ENCODE peak calls at places on chromosomes 16 and 17, in four cellular contexts. L is endothelial cell of umbilical vein, Q is body of pancreas, H is progenitor cell of endocrine pancreas. A is an unnamed sample.

GRCh38 chr17:17106716-17107115 is 64.5 kb downstream of the MPRIP start:
- DNase-seq in H (no peak), Q (no peak), L (no peak), A (no peak)

GRCh38 chr16:81335669-81336068 is 20.9 kb downstream of the GAN start:
- DNase-seq in H (no peak), L (no peak), Q (no peak), A (no peak)

GRCh38 chr17:81253358-81254131 is 14.4 kb downstream of the NDUFAF8 start:
- DNase-seq in Q (peak; percentile 51), H (no peak), L (peak; percentile 43), A (no peak)

GRCh38 chr17:41600318-41600717 is 12.2 kb downstream of the KRT16 start:
- DNase-seq in Q (no peak), H (no peak), L (no peak), A (no peak)

GRCh38 chr16:52497067-52497816 is 49.7 kb downstream of the TOX3 start:
- DNase-seq in Q (no peak), L (no peak), H (no peak), A (no peak)

GRCh38 chr17:82105882-82106696 is 8.1 kb upstream of the FASN start:
- DNase-seq in L (no peak), Q (peak; percentile 71), H (peak; percentile 45), A (no peak)

GRCh38 chr17:67390646-67391480 is 13.8 kb downstream of the PITPNC1 start:
- DNase-seq in Q (peak; percentile 83), L (peak; percentile 93), H (no peak), A (no peak)

GRCh38 chr16:57593021-57593420 is 35.4 kb upstream of the ADGRG1 start:
- DNase-seq in H (no peak), L (no peak), Q (no peak), A (no peak)

GRCh38 chr16:54345231-54345630 is 58.6 kb upstream of the IRX3 start:
- DNase-seq in Q (no peak), L (no peak), H (no peak), A (no peak)

GRCh38 chr17:50117202-50118040 is 12.5 kb downstream of the SAMD14 start:
- DNase-seq in L (peak; percentile 60), H (peak; percentile 81), Q (peak; percentile 78), A (peak; percentile 69)

GRCh38 chr17:69062860-69063621 is 2.3 kb upstream of the ABCA9 start:
- DNase-seq in Q (no peak), L (no peak), H (no peak), A (no peak)

GRCh38 chr17:5640726-5641125 is 56.4 kb upstream of the NLRP1 start:
- DNase-seq in Q (no peak), H (no peak), L (no peak), A (no peak)

GRCh38 chr16:73095142-73095791 is 47.3 kb upstream of the ZFHX3 start:
- DNase-seq in L (peak; percentile 69), H (no peak), Q (peak; percentile 12), A (no peak)

GRCh38 chr16:49876716-49877129 is 20.8 kb upstream of the ZNF423 start:
- DNase-seq in H (peak; percentile 89), Q (peak; percentile 86), L (peak; percentile 25), A (peak; percentile 82)

GRCh38 chr16:49410226-49410625 is 36.6 kb downstream of the C16orf78 start:
- DNase-seq in Q (no peak), H (no peak), L (no peak), A (no peak)

GRCh38 chr17:29461807-29462206 is 71.6 kb downstream of the TAOK1 start:
- DNase-seq in H (no peak), L (no peak), Q (no peak), A (no peak)

GRCh38 chr16:66927012-66927436 is 1.7 kb upstream of the RRAD start:
- DNase-seq in L (no peak), H (no peak), Q (no peak), A (no peak)

GRCh38 chr17:19513897-19514488 is 19.7 kb upstream of the SLC47A1 start:
- DNase-seq in H (peak; percentile 55), L (peak; percentile 73), Q (peak; percentile 74), A (peak; percentile 41)

GRCh38 chr16:10519929-10520868 is 60.2 kb downstream of the EMP2 start:
- DNase-seq in Q (peak; percentile 56), L (no peak), H (no peak), A (no peak)
- TF ChIP-seq CTCF in Q (no peak), L (no peak), H (no peak), A (no peak)

GRCh38 chr16:7185689-7186088 is 147.0 kb upstream of the RBFOX1 start:
- DNase-seq in H (no peak), Q (no peak), L (no peak), A (no peak)
- TF ChIP-seq CTCF in H (no peak), Q (no peak), L (no peak), A (no peak)

GRCh38 chr17:21218101-21218500 is 4.1 kb upstream of the TMEM11 start:
- DNase-seq in L (peak; percentile 16), Q (no peak), H (no peak), A (no peak)
- TF ChIP-seq CTCF in L (no peak), Q (no peak), H (no peak), A (no peak)

GRCh38 chr17:74385201-74385600 is 17.9 kb downstream of the GPR142 start:
- DNase-seq in H (no peak), Q (no peak), L (no peak), A (no peak)

GRCh38 chr17:74383140-74383539 is 15.8 kb downstream of the GPR142 start:
- DNase-seq in H (no peak), Q (no peak), L (no peak), A (no peak)

GRCh38 chr17:74379495-74380085 is 12.3 kb downstream of the GPR142 start:
- DNase-seq in L (peak; percentile 64), Q (peak; percentile 95), H (peak; percentile 98), A (peak; percentile 91)

GRCh38 chr17:74380959-74381808 is 13.9 kb downstream of the GPR142 start:
- DNase-seq in Q (no peak), H (no peak), L (no peak), A (no peak)

GRCh38 chr17:74380086-74380958 is 13.0 kb downstream of the GPR142 start:
- DNase-seq in Q (peak; percentile 40), L (no peak), H (no peak), A (no peak)
- TF ChIP-seq CTCF in Q (peak; percentile 7), L (no peak), H (peak; percentile 11), A (no peak)

DNA sequence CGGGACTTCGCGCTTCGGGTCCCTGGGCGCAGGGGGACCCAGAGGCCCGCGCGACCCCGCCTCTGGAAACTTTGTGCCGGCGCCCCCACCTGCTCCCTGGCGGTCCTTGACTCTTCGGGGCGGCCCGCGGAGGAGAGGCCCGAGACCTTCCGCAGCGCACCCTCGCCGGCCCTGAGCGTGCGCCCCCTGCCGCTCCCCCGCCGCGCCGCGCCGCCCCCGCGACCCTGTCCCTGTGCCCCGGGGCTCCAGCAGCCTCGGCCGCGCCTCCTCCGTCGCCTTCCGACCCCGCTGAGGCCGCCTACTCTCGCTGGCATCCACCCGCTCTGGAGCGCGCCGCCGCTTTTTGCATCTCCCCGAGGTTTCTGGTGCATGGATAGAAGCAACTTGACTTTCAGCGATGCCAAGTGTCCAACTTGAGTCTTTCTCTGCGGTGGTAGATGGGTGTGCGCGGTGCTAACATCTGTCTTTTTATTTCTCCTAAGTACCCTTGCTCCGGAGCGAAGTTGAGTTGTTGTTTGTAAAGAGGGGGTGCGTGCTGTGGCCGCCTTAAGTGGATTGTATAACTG is 414 bp downstream of the DUSP14 start:
- DNase-seq in Q (peak; percentile 72), L (peak; percentile 69), H (peak; percentile 77), A (peak; percentile 42)
- TF ChIP-seq CTCF in Q (peak; percentile 23), L (peak; percentile 17), H (peak; percentile 73), A (peak; percentile 21)